ENCODE peak calls at places on chromosome 7, in ten cellular contexts. D is GOT3; H is ELR; G is DMS153; T is CD4-positive, alpha-beta T cell; P is mesothelial cell of epicardium; M is stimulated activated CD4-positive, alpha-beta T cell treated with anti-CD3 and anti-CD28 coated beads, Interleukin-4, amount 100 ng/mL, for 24 hours; J is Daoy; N is IMR-90; K is NCI-H1105 treated with DMSO at 0.1 percent for 48 hours. C is an unnamed sample.

GRCh38 chr7:149880871-149881301 is 7.1 kb downstream of the ATP6V0E2 start:
- DNase-seq in D (no peak), H (no peak), G (no peak), T (no peak), P (no peak), M (no peak), J (no peak), N (no peak), K (no peak), C (no peak)

GRCh38 chr7:24981544-24981951 is 1.6 kb upstream of the OSBPL3 start:
- DNase-seq in D (peak; percentile 35), H (peak; percentile 74), G (peak; percentile 67), T (peak; percentile 31), P (peak; percentile 53), M (peak; percentile 76), J (peak; percentile 74), N (peak; percentile 67), K (peak; percentile 71), C (peak; percentile 92)

GRCh38 chr7:42978496-42978895 is 46.3 kb downstream of the MRPL32 start:
- DNase-seq in D (no peak), H (no peak), G (no peak), T (no peak), P (no peak), M (no peak), J (no peak), N (no peak), K (no peak), C (no peak)

GRCh38 chr7:22866965-22867364 is 44.3 kb upstream of the TOMM7 start:
- DNase-seq in D (no peak), H (peak; percentile 49), G (no peak), T (no peak), P (no peak), M (no peak), J (no peak), N (peak; percentile 89), K (no peak), C (peak; percentile 73)

GRCh38 chr7:47371733-47372368 is 210.1 kb downstream of the TNS3 start:
- DNase-seq in D (no peak), H (no peak), G (peak; percentile 97), T (no peak), P (peak; percentile 65), M (no peak), J (peak; percentile 97), N (peak; percentile 65), K (peak; percentile 84), C (no peak)

GRCh38 chr7:154412105-154412504 is 359.9 kb downstream of the DPP6 start:
- DNase-seq in D (no peak), H (no peak), G (no peak), T (no peak), P (no peak), M (no peak), J (no peak), N (no peak), K (no peak), C (no peak)

GRCh38 chr7:152341914-152342236 is 93.9 kb downstream of the KMT2C start:
- DNase-seq in D (no peak), H (no peak), G (no peak), T (no peak), P (no peak), M (no peak), J (no peak), N (no peak), K (no peak), C (no peak)

GRCh38 chr7:50660040-50660829 is 95.0 kb upstream of the DDC start:
- DNase-seq in D (no peak), H (no peak), G (no peak), T (peak; percentile 17), P (no peak), M (peak; percentile 31), J (no peak), N (no peak), K (no peak), C (no peak)

GRCh38 chr7:139825666-139826290 is 3.3 kb upstream of the TBXAS1 start:
- DNase-seq in D (no peak), H (peak; percentile 60), G (no peak), T (no peak), P (no peak), M (no peak), J (peak; percentile 71), N (peak; percentile 81), K (no peak), C (peak; percentile 79)

GRCh38 chr7:50711271-50712175 is 71.2 kb downstream of the GRB10 start:
- DNase-seq in D (no peak), H (no peak), G (no peak), T (no peak), P (no peak), M (no peak), J (no peak), N (peak; percentile 35), K (no peak), C (peak; percentile 83)

GRCh38 chr7:151807876-151808275 is 69.0 kb downstream of the PRKAG2 start:
- DNase-seq in D (no peak), H (no peak), G (no peak), T (no peak), P (no peak), M (no peak), J (no peak), N (no peak), K (no peak), C (no peak)

GRCh38 chr7:127847641-127848040 is 183.6 kb downstream of the LRRC4 start:
- DNase-seq in D (no peak), H (no peak), G (no peak), T (no peak), P (no peak), M (no peak), J (no peak), N (no peak), K (no peak), C (no peak)

GRCh38 chr7:65379318-65379717 is 5.7 kb downstream of the ZNF92 start:
- DNase-seq in D (no peak), H (no peak), G (no peak), T (no peak), P (no peak), M (no peak), J (no peak), N (peak; percentile 29), K (no peak), C (no peak)

GRCh38 chr7:82740246-82740848 is 296.8 kb upstream of the CACNA2D1 start:
- DNase-seq in D (no peak), H (peak; percentile 71), G (peak; percentile 35), T (no peak), P (peak; percentile 45), M (no peak), J (peak; percentile 59), N (peak; percentile 72), K (peak; percentile 76), C (peak; percentile 81)

GRCh38 chr7:154902600-154903082 is 100.3 kb downstream of the PAXIP1 start:
- DNase-seq in D (no peak), H (no peak), G (no peak), T (no peak), P (no peak), M (no peak), J (no peak), N (no peak), K (no peak), C (no peak)

GRCh38 chr7:130875265-130875741 is 141.3 kb upstream of the KLF14 start:
- DNase-seq in D (no peak), H (peak; percentile 67), G (no peak), T (peak; percentile 43), P (peak; percentile 56), M (no peak), J (peak; percentile 78), N (peak; percentile 44), K (peak; percentile 16), C (peak; percentile 58)

GRCh38 chr7:6147627-6148026 is 116.5 kb downstream of the ANKRD61 start:
- DNase-seq in D (no peak), H (no peak), G (no peak), T (no peak), P (no peak), M (no peak), J (no peak), N (no peak), K (no peak), C (no peak)

GRCh38 chr7:74013539-74014272 is 14.3 kb upstream of the ELN start:
- DNase-seq in D (no peak), H (no peak), G (no peak), T (no peak), P (no peak), M (no peak), J (peak; percentile 59), N (no peak), K (no peak), C (no peak)

C was measured in GM23248.